ENCODE peak calls at places on chromosome 9, in seven cellular contexts. One of them, this sample, is unnamed. For H3K9me3, the result is how much of the 10 kb centered on the place peaks cover.

GRCh38 chr9:22454021-22454420 is 7.4 kb downstream of the DMRTA1 start:
- DNase-seq in BE2C: no peak
- DNase-seq in heart right ventricle: no peak
- DNase-seq in cardiac muscle cell: no peak
- DNase-seq in uterus: no peak
- DNase-seq in heart left ventricle: no peak
- DNase-seq in tibial nerve: no peak
- DNase-seq in this sample: no peak

GRCh38 chr9:120879421-120879820 is 2.4 kb upstream of the PHF19 start:
- DNase-seq in BE2C: no peak
- DNase-seq in heart right ventricle: no peak
- DNase-seq in cardiac muscle cell: no peak
- DNase-seq in uterus: no peak
- DNase-seq in heart left ventricle: no peak
- DNase-seq in tibial nerve: no peak
- DNase-seq in this sample: no peak

GRCh38 chr9:76817489-76817888 is 53.3 kb downstream of the PCA3 start:
- DNase-seq in BE2C: no peak
- DNase-seq in heart right ventricle: no peak
- DNase-seq in cardiac muscle cell: no peak
- DNase-seq in uterus: no peak
- DNase-seq in heart left ventricle: no peak
- DNase-seq in tibial nerve: no peak
- DNase-seq in this sample: peak

GRCh38 chr9:12776775-12777055 is 1.9 kb downstream of the LURAP1L start:
- DNase-seq in BE2C: no peak
- DNase-seq in heart right ventricle: no peak
- DNase-seq in cardiac muscle cell: no peak
- DNase-seq in uterus: no peak
- DNase-seq in heart left ventricle: no peak
- DNase-seq in tibial nerve: no peak
- DNase-seq in this sample: no peak

GRCh38 chr9:38004809-38005560 is 64.0 kb downstream of the SHB start:
- DNase-seq in BE2C: no peak
- DNase-seq in heart right ventricle: no peak
- DNase-seq in cardiac muscle cell: no peak
- DNase-seq in uterus: no peak
- DNase-seq in heart left ventricle: no peak
- DNase-seq in tibial nerve: no peak
- DNase-seq in this sample: no peak

GRCh38 chr9:13386935-13387667 is 107.6 kb upstream of the MPDZ start:
- DNase-seq in BE2C: no peak
- DNase-seq in heart right ventricle: no peak
- DNase-seq in cardiac muscle cell: no peak
- DNase-seq in uterus: no peak
- DNase-seq in heart left ventricle: no peak
- DNase-seq in tibial nerve: no peak
- DNase-seq in this sample: no peak

GRCh38 chr9:134563397-134563796 is 78.2 kb upstream of the COL5A1 start:
- DNase-seq in BE2C: no peak
- DNase-seq in heart right ventricle: no peak
- DNase-seq in cardiac muscle cell: no peak
- DNase-seq in uterus: no peak
- DNase-seq in heart left ventricle: no peak
- DNase-seq in tibial nerve: no peak
- DNase-seq in this sample: no peak

GRCh38 chr9:13109781-13110180 is 169.7 kb downstream of the MPDZ start:
- DNase-seq in BE2C: no peak
- DNase-seq in heart right ventricle: no peak
- DNase-seq in cardiac muscle cell: no peak
- DNase-seq in uterus: no peak
- DNase-seq in heart left ventricle: no peak
- DNase-seq in tibial nerve: no peak
- DNase-seq in this sample: no peak

GRCh38 chr9:131605770-131606590 is 60.7 kb downstream of the PRRT1B start:
- DNase-seq in BE2C: no peak
- DNase-seq in heart right ventricle: no peak
- DNase-seq in cardiac muscle cell: no peak
- DNase-seq in uterus: no peak
- DNase-seq in heart left ventricle: no peak
- DNase-seq in tibial nerve: no peak
- DNase-seq in this sample: no peak

GRCh38 chr9:89502038-89502601 is 4.2 kb upstream of the SEMA4D start:
- DNase-seq in BE2C: no peak
- DNase-seq in heart right ventricle: no peak
- DNase-seq in cardiac muscle cell: peak
- DNase-seq in uterus: no peak
- DNase-seq in heart left ventricle: no peak
- DNase-seq in tibial nerve: no peak
- DNase-seq in this sample: no peak

GRCh38 chr9:107060026-107060425 is 197.1 kb downstream of the ZNF462 start:
- DNase-seq in BE2C: no peak
- DNase-seq in heart right ventricle: no peak
- DNase-seq in cardiac muscle cell: no peak
- DNase-seq in uterus: no peak
- DNase-seq in heart left ventricle: no peak
- DNase-seq in tibial nerve: no peak
- DNase-seq in this sample: no peak

GRCh38 chr9:106653111-106653697 is 209.8 kb upstream of the ZNF462 start:
- DNase-seq in BE2C: no peak
- DNase-seq in heart right ventricle: no peak
- DNase-seq in cardiac muscle cell: no peak
- DNase-seq in uterus: no peak
- DNase-seq in heart left ventricle: no peak
- DNase-seq in tibial nerve: no peak
- DNase-seq in this sample: no peak

GRCh38 chr9:84170521-84171141 is 169.9 kb downstream of the SLC28A3 start:
- DNase-seq in BE2C: peak
- DNase-seq in heart right ventricle: peak
- DNase-seq in cardiac muscle cell: no peak
- DNase-seq in uterus: peak
- DNase-seq in heart left ventricle: peak
- DNase-seq in tibial nerve: peak
- DNase-seq in this sample: peak

GRCh38 chr9:3074247-3074646 is 230.4 kb upstream of the PUM3 start:
- DNase-seq in BE2C: no peak
- DNase-seq in heart right ventricle: no peak
- DNase-seq in cardiac muscle cell: no peak
- DNase-seq in uterus: no peak
- DNase-seq in heart left ventricle: no peak
- DNase-seq in tibial nerve: no peak
- DNase-seq in this sample: no peak

GRCh38 chr9:94941211-94941875 is 214.8 kb downstream of the AOPEP start:
- DNase-seq in BE2C: no peak
- DNase-seq in heart right ventricle: no peak
- DNase-seq in cardiac muscle cell: no peak
- DNase-seq in uterus: no peak
- DNase-seq in heart left ventricle: no peak
- DNase-seq in tibial nerve: no peak
- DNase-seq in this sample: no peak

GRCh38 chr9:22975921-22976320 is 529.3 kb downstream of the DMRTA1 start:
- DNase-seq in BE2C: no peak
- DNase-seq in heart right ventricle: no peak
- DNase-seq in cardiac muscle cell: no peak
- DNase-seq in uterus: no peak
- DNase-seq in heart left ventricle: no peak
- DNase-seq in tibial nerve: no peak
- DNase-seq in this sample: no peak

GRCh38 chr9:129781991-129782390 is 21.0 kb upstream of the TOR1B start:
- DNase-seq in BE2C: no peak
- DNase-seq in heart right ventricle: no peak
- DNase-seq in cardiac muscle cell: no peak
- DNase-seq in uterus: no peak
- DNase-seq in heart left ventricle: no peak
- DNase-seq in tibial nerve: no peak
- DNase-seq in this sample: no peak

GRCh38 chr9:114719290-114719689 is 37.3 kb upstream of the TEX48 start:
- DNase-seq in BE2C: no peak
- DNase-seq in heart right ventricle: no peak
- DNase-seq in cardiac muscle cell: no peak
- DNase-seq in uterus: no peak
- DNase-seq in heart left ventricle: no peak
- DNase-seq in tibial nerve: no peak
- DNase-seq in this sample: no peak

GRCh38 chr9:115109486-115109885 is 8.5 kb downstream of the TNC start:
- DNase-seq in BE2C: no peak
- DNase-seq in heart right ventricle: no peak
- DNase-seq in cardiac muscle cell: peak
- DNase-seq in uterus: no peak
- DNase-seq in heart left ventricle: no peak
- DNase-seq in tibial nerve: no peak
- DNase-seq in this sample: no peak

DNA sequence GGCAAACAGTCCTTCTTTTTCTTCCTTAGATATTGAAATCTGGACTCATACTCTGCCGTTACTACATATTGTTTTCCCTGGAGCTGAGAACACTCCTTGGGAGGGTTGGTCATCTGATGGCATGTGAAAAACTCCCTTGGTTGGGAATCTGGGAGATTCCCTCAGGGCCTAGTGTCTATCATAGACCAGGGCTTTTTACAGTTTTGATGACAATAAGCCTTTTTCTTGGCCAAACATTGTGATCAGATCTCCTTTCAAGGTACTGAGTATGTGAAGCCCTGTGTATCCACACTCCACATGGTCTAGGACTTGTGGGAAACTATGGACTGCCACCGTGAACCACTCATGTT is 32.9 kb downstream of the TMEM252 start:
- DNase-seq in BE2C: no peak
- DNase-seq in heart right ventricle: no peak
- DNase-seq in cardiac muscle cell: no peak
- DNase-seq in uterus: no peak
- DNase-seq in heart left ventricle: no peak
- DNase-seq in tibial nerve: no peak
- DNase-seq in this sample: no peak
- TF ChIP-seq CTCF in BE2C: no peak
- TF ChIP-seq CTCF in heart right ventricle: no peak
- TF ChIP-seq CTCF in cardiac muscle cell: no peak
- TF ChIP-seq CTCF in uterus: no peak
- TF ChIP-seq CTCF in heart left ventricle: no peak
- TF ChIP-seq CTCF in tibial nerve: no peak
- TF ChIP-seq CTCF in this sample: no peak

GRCh38 chr9:29129763-29130162 is 1556.5 kb upstream of the C9orf72 start:
- DNase-seq in BE2C: no peak
- DNase-seq in heart right ventricle: no peak
- DNase-seq in cardiac muscle cell: no peak
- DNase-seq in uterus: no peak
- DNase-seq in heart left ventricle: no peak
- DNase-seq in tibial nerve: no peak
- DNase-seq in this sample: no peak
- H3K9me3 ChIP-seq in BE2C: under half
- H3K9me3 ChIP-seq in heart right ventricle: under half
- H3K9me3 ChIP-seq in cardiac muscle cell: under half
- H3K9me3 ChIP-seq in uterus: under half
- H3K9me3 ChIP-seq in heart left ventricle: under half
- H3K9me3 ChIP-seq in tibial nerve: under half
- H3K9me3 ChIP-seq in this sample: under half

GRCh38 chr9:73270967-73271722 is 119.5 kb downstream of the ANXA1 start:
- DNase-seq in BE2C: no peak
- DNase-seq in heart right ventricle: no peak
- DNase-seq in cardiac muscle cell: no peak
- DNase-seq in uterus: no peak
- DNase-seq in heart left ventricle: no peak
- DNase-seq in tibial nerve: no peak
- DNase-seq in this sample: peak

GRCh38 chr9:73265876-73266275 is 114.2 kb downstream of the ANXA1 start:
- DNase-seq in BE2C: no peak
- DNase-seq in heart right ventricle: no peak
- DNase-seq in cardiac muscle cell: no peak
- DNase-seq in uterus: no peak
- DNase-seq in heart left ventricle: no peak
- DNase-seq in tibial nerve: no peak
- DNase-seq in this sample: no peak

GRCh38 chr9:73264636-73265035 is 113.0 kb downstream of the ANXA1 start:
- DNase-seq in BE2C: no peak
- DNase-seq in heart right ventricle: no peak
- DNase-seq in cardiac muscle cell: no peak
- DNase-seq in uterus: no peak
- DNase-seq in heart left ventricle: no peak
- DNase-seq in tibial nerve: no peak
- DNase-seq in this sample: no peak

DNA sequence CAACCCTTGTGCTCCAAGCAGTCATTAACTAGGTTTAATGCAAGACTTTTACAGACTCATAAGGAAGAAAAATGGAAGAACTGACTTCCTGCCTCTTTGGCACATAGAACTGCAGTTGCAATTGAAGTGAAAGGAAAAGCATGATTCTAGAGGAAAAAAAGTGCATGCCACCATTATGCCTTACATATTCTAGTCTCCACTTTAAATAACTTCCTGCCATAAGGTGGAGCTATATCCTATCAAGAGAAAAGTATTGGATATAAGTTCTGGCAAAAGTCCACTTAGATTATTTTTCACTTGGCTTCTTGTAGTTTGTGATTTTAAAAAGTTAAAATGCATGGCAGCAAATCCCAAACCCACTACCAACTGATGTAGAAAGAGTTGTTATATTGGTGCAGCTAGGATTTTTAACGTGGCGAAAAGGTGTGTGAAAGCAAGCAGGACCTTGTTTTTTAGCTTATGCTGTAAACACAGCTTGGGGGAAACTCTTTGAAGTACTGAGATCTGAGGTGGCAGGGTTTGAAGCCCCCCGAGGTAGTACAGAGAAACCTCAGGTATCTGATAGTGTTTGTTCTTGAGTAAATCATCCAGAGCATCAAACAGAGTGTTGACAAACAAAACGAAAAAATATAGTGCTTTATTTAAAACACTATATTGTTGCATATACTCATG is 117.9 kb downstream of the ANXA1 start:
- DNase-seq in BE2C: no peak
- DNase-seq in heart right ventricle: no peak
- DNase-seq in cardiac muscle cell: peak
- DNase-seq in uterus: no peak
- DNase-seq in heart left ventricle: no peak
- DNase-seq in tibial nerve: no peak
- DNase-seq in this sample: no peak
- TF ChIP-seq CTCF in BE2C: no peak
- TF ChIP-seq CTCF in heart right ventricle: peak
- TF ChIP-seq CTCF in cardiac muscle cell: peak
- TF ChIP-seq CTCF in uterus: peak
- TF ChIP-seq CTCF in heart left ventricle: peak
- TF ChIP-seq CTCF in tibial nerve: no peak
- TF ChIP-seq CTCF in this sample: no peak

DNA sequence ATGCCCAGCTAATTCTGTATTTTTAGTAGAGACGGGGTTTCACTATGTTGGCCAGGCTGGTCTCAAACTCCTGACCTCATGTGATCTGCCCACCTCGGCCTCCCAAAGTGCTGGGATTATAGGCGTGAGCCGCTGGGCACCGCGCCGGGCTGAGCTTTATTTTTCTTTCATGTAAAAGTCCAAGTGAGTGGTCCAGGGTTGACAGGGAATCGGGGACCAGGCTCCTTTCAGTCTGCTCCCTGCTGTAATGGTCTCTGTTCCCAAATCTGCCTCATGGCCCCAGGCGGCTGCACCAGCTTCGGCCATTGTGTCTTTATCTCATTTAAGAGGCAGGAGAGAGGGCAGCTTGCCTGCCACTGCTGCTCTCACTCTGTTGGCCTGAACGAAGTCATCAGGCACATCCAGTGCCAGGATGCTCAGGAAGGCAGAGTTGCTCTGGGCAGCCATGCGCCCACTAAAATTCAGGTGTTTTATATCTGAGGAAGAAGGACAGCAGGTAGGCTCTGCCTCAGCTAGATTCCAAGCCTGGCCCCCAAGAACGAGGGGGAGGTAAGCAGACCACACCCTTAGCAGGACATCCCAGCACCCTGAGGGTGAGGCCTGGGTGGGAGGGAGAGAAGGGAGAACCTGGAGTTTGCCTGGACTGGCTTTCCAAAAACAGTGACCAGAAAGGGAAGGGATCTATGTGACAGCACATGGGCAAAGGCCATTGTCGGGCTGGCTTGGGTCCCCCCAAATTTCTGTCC is 1.7 kb upstream of the CCDC183 start:
- DNase-seq in BE2C: no peak
- DNase-seq in heart right ventricle: no peak
- DNase-seq in cardiac muscle cell: no peak
- DNase-seq in uterus: no peak
- DNase-seq in heart left ventricle: no peak
- DNase-seq in tibial nerve: no peak
- DNase-seq in this sample: no peak
- H3K9me3 ChIP-seq in BE2C: under half
- H3K9me3 ChIP-seq in heart right ventricle: under half
- H3K9me3 ChIP-seq in cardiac muscle cell: under half
- H3K9me3 ChIP-seq in uterus: under half
- H3K9me3 ChIP-seq in heart left ventricle: under half
- H3K9me3 ChIP-seq in tibial nerve: under half
- H3K9me3 ChIP-seq in this sample: under half

This sample was measured in AG04450.